ENCODE peak calls at places on chromosomes 12 and 14, in ten cellular contexts. R is AG08395; Y is substantia nigra; T is HTR-8/SVneo; L is NCI-H82; A is EH; D is HS-27A; W is GM03348; M is activated naive CD8-positive, alpha-beta T cell treated with anti-CD3 and anti-CD28 coated beads, Interleukin-2, amount 50 U/mL, for 16 hours; I is posterior cingulate gyrus. Q is an unnamed sample.
A peak's percentile ranks its signal among the peaks of the same experiment; 100 is the strongest.

GRCh38 chr12:32302218-32302826 is 97.0 kb upstream of the FGD4 start:
- DNase-seq in R (peak; percentile 48), Y (no peak), T (peak; percentile 26), L (peak; percentile 78), A (peak; percentile 37), D (no peak), W (peak; percentile 44), M (no peak), I (no peak), Q (peak; percentile 5)

GRCh38 chr12:13443498-13443897 is 247.0 kb downstream of the EMP1 start:
- DNase-seq in R (no peak), Y (no peak), T (no peak), L (no peak), A (no peak), D (no peak), W (no peak), M (no peak), I (no peak), Q (no peak)

GRCh38 chr12:122839907-122840554 is 4.8 kb downstream of the HIP1R start:
- DNase-seq in R (no peak), Y (no peak), T (no peak), L (no peak), A (no peak), D (no peak), W (no peak), M (no peak), I (peak; percentile 68), Q (peak; percentile 59)

GRCh38 chr12:8644345-8645248 is 18.0 kb downstream of the MFAP5 start:
- DNase-seq in R (no peak), Y (no peak), T (no peak), L (no peak), A (no peak), D (no peak), W (no peak), M (peak; percentile 14), I (no peak), Q (no peak)

GRCh38 chr14:21102472-21103164 is 1.8 kb downstream of the TMEM253 start:
- DNase-seq in R (no peak), Y (no peak), T (no peak), L (peak; percentile 14), A (no peak), D (no peak), W (no peak), M (no peak), I (no peak), Q (no peak)

GRCh38 chr12:126554599-126554998 is 1489.4 kb downstream of the AACS start:
- DNase-seq in R (no peak), Y (no peak), T (no peak), L (no peak), A (no peak), D (no peak), W (no peak), M (no peak), I (no peak), Q (no peak)

GRCh38 chr12:90188857-90189256 is 480.2 kb upstream of the ATP2B1 start:
- DNase-seq in R (no peak), Y (no peak), T (no peak), L (no peak), A (no peak), D (no peak), W (no peak), M (no peak), I (no peak), Q (no peak)

GRCh38 chr14:102777711-102778615 is 714 bp downstream of the TRAF3 start:
- DNase-seq in R (peak; percentile 65), Y (no peak), T (no peak), L (no peak), A (peak; percentile 40), D (no peak), W (peak; percentile 84), M (no peak), I (peak; percentile 20), Q (peak; percentile 55)

GRCh38 chr12:126506426-126507182 is 1441.4 kb downstream of the AACS start:
- DNase-seq in R (no peak), Y (no peak), T (no peak), L (no peak), A (no peak), D (no peak), W (no peak), M (no peak), I (no peak), Q (no peak)

GRCh38 chr12:119171266-119171665 is 7.5 kb upstream of the HSPB8 start:
- DNase-seq in R (no peak), Y (no peak), T (no peak), L (no peak), A (no peak), D (no peak), W (no peak), M (no peak), I (no peak), Q (no peak)

GRCh38 chr12:24042651-24043050 is 93.2 kb upstream of the SOX5 start:
- DNase-seq in R (no peak), Y (no peak), T (no peak), L (no peak), A (no peak), D (no peak), W (no peak), M (no peak), I (no peak), Q (no peak)

GRCh38 chr12:107519906-107520859 is 165.4 kb upstream of the PWP1 start:
- DNase-seq in R (no peak), Y (no peak), T (no peak), L (peak; percentile 91), A (no peak), D (no peak), W (no peak), M (no peak), I (no peak), Q (no peak)

Q was measured in C1 segment of cervical spinal cord.